ENCODE peak calls at places on chromosome 13, in six cellular contexts. One of them, this sample, is unnamed.

GRCh38 chr13:73433893-73434292 is 375.1 kb downstream of the KLF5 start:
- ATAC-seq in T-helper 17 cell: no peak
- ATAC-seq in left cardiac atrium: no peak
- ATAC-seq in activated CD8-positive, alpha-beta T cell treated with anti-CD3 and anti-CD28 coated beads, Interleukin-2, amount 10 ng/mL, durations not matched to agents 7 days and 5 days: no peak
- ATAC-seq in stimulated activated naive CD8-positive, alpha-beta T cell treated with anti-CD3 and anti-CD28 coated beads, Interleukin-15, amount 100 ng/mL, for 72 hours: no peak
- ATAC-seq in A549: no peak
- ATAC-seq in this sample: no peak

GRCh38 chr13:75196112-75196855 is 285.7 kb downstream of the TBC1D4 start:
- ATAC-seq in T-helper 17 cell: no peak
- ATAC-seq in left cardiac atrium: no peak
- ATAC-seq in activated CD8-positive, alpha-beta T cell treated with anti-CD3 and anti-CD28 coated beads, Interleukin-2, amount 10 ng/mL, durations not matched to agents 7 days and 5 days: no peak
- ATAC-seq in stimulated activated naive CD8-positive, alpha-beta T cell treated with anti-CD3 and anti-CD28 coated beads, Interleukin-15, amount 100 ng/mL, for 72 hours: no peak
- ATAC-seq in A549: no peak
- ATAC-seq in this sample: no peak

GRCh38 chr13:93243375-93244063 is 16.9 kb downstream of the GPC6 start:
- ATAC-seq in T-helper 17 cell: no peak
- ATAC-seq in left cardiac atrium: peak; percentile 17
- ATAC-seq in activated CD8-positive, alpha-beta T cell treated with anti-CD3 and anti-CD28 coated beads, Interleukin-2, amount 10 ng/mL, durations not matched to agents 7 days and 5 days: no peak
- ATAC-seq in stimulated activated naive CD8-positive, alpha-beta T cell treated with anti-CD3 and anti-CD28 coated beads, Interleukin-15, amount 100 ng/mL, for 72 hours: no peak
- ATAC-seq in A549: peak; percentile 56
- ATAC-seq in this sample: no peak

GRCh38 chr13:75353786-75354193 is 128.2 kb downstream of the TBC1D4 start:
- ATAC-seq in T-helper 17 cell: no peak
- ATAC-seq in left cardiac atrium: peak; percentile 77
- ATAC-seq in activated CD8-positive, alpha-beta T cell treated with anti-CD3 and anti-CD28 coated beads, Interleukin-2, amount 10 ng/mL, durations not matched to agents 7 days and 5 days: peak; percentile 48
- ATAC-seq in stimulated activated naive CD8-positive, alpha-beta T cell treated with anti-CD3 and anti-CD28 coated beads, Interleukin-15, amount 100 ng/mL, for 72 hours: peak; percentile 52
- ATAC-seq in A549: no peak
- ATAC-seq in this sample: peak; percentile 38

GRCh38 chr13:45303866-45304265 is 37.1 kb downstream of the TPT1 start:
- ATAC-seq in T-helper 17 cell: no peak
- ATAC-seq in left cardiac atrium: no peak
- ATAC-seq in activated CD8-positive, alpha-beta T cell treated with anti-CD3 and anti-CD28 coated beads, Interleukin-2, amount 10 ng/mL, durations not matched to agents 7 days and 5 days: no peak
- ATAC-seq in stimulated activated naive CD8-positive, alpha-beta T cell treated with anti-CD3 and anti-CD28 coated beads, Interleukin-15, amount 100 ng/mL, for 72 hours: no peak
- ATAC-seq in A549: no peak
- ATAC-seq in this sample: no peak

GRCh38 chr13:27341616-27342015 is 71.0 kb downstream of the RASL11A start:
- ATAC-seq in T-helper 17 cell: no peak
- ATAC-seq in left cardiac atrium: peak; percentile 53
- ATAC-seq in activated CD8-positive, alpha-beta T cell treated with anti-CD3 and anti-CD28 coated beads, Interleukin-2, amount 10 ng/mL, durations not matched to agents 7 days and 5 days: no peak
- ATAC-seq in stimulated activated naive CD8-positive, alpha-beta T cell treated with anti-CD3 and anti-CD28 coated beads, Interleukin-15, amount 100 ng/mL, for 72 hours: no peak
- ATAC-seq in A549: peak; percentile 48
- ATAC-seq in this sample: no peak

GRCh38 chr13:47679391-47679790 is 321.7 kb downstream of the SUCLA2 start:
- ATAC-seq in T-helper 17 cell: no peak
- ATAC-seq in left cardiac atrium: no peak
- ATAC-seq in activated CD8-positive, alpha-beta T cell treated with anti-CD3 and anti-CD28 coated beads, Interleukin-2, amount 10 ng/mL, durations not matched to agents 7 days and 5 days: no peak
- ATAC-seq in stimulated activated naive CD8-positive, alpha-beta T cell treated with anti-CD3 and anti-CD28 coated beads, Interleukin-15, amount 100 ng/mL, for 72 hours: no peak
- ATAC-seq in A549: no peak
- ATAC-seq in this sample: no peak

GRCh38 chr13:87677043-87677333 is 5.8 kb downstream of the SLITRK5 start:
- ATAC-seq in T-helper 17 cell: no peak
- ATAC-seq in left cardiac atrium: no peak
- ATAC-seq in activated CD8-positive, alpha-beta T cell treated with anti-CD3 and anti-CD28 coated beads, Interleukin-2, amount 10 ng/mL, durations not matched to agents 7 days and 5 days: no peak
- ATAC-seq in stimulated activated naive CD8-positive, alpha-beta T cell treated with anti-CD3 and anti-CD28 coated beads, Interleukin-15, amount 100 ng/mL, for 72 hours: no peak
- ATAC-seq in A549: no peak
- ATAC-seq in this sample: no peak

GRCh38 chr13:44181938-44182337 is 191.7 kb upstream of the SERP2 start:
- ATAC-seq in T-helper 17 cell: no peak
- ATAC-seq in left cardiac atrium: no peak
- ATAC-seq in activated CD8-positive, alpha-beta T cell treated with anti-CD3 and anti-CD28 coated beads, Interleukin-2, amount 10 ng/mL, durations not matched to agents 7 days and 5 days: no peak
- ATAC-seq in stimulated activated naive CD8-positive, alpha-beta T cell treated with anti-CD3 and anti-CD28 coated beads, Interleukin-15, amount 100 ng/mL, for 72 hours: peak; percentile 49
- ATAC-seq in A549: no peak
- ATAC-seq in this sample: no peak

GRCh38 chr13:26037302-26037701 is 14.5 kb downstream of the SHISA2 start:
- ATAC-seq in T-helper 17 cell: peak; percentile 44
- ATAC-seq in left cardiac atrium: peak; percentile 41
- ATAC-seq in activated CD8-positive, alpha-beta T cell treated with anti-CD3 and anti-CD28 coated beads, Interleukin-2, amount 10 ng/mL, durations not matched to agents 7 days and 5 days: no peak
- ATAC-seq in stimulated activated naive CD8-positive, alpha-beta T cell treated with anti-CD3 and anti-CD28 coated beads, Interleukin-15, amount 100 ng/mL, for 72 hours: peak; percentile 72
- ATAC-seq in A549: peak; percentile 60
- ATAC-seq in this sample: no peak

GRCh38 chr13:65532231-65532630 is 1697.9 kb downstream of the PCDH9 start:
- ATAC-seq in T-helper 17 cell: no peak
- ATAC-seq in left cardiac atrium: no peak
- ATAC-seq in activated CD8-positive, alpha-beta T cell treated with anti-CD3 and anti-CD28 coated beads, Interleukin-2, amount 10 ng/mL, durations not matched to agents 7 days and 5 days: no peak
- ATAC-seq in stimulated activated naive CD8-positive, alpha-beta T cell treated with anti-CD3 and anti-CD28 coated beads, Interleukin-15, amount 100 ng/mL, for 72 hours: no peak
- ATAC-seq in A549: no peak
- ATAC-seq in this sample: no peak

GRCh38 chr13:109135018-109135417 is 505.6 kb downstream of the MYO16 start:
- ATAC-seq in T-helper 17 cell: no peak
- ATAC-seq in left cardiac atrium: no peak
- ATAC-seq in activated CD8-positive, alpha-beta T cell treated with anti-CD3 and anti-CD28 coated beads, Interleukin-2, amount 10 ng/mL, durations not matched to agents 7 days and 5 days: no peak
- ATAC-seq in stimulated activated naive CD8-positive, alpha-beta T cell treated with anti-CD3 and anti-CD28 coated beads, Interleukin-15, amount 100 ng/mL, for 72 hours: peak; percentile 7
- ATAC-seq in A549: peak; percentile 71
- ATAC-seq in this sample: no peak

GRCh38 chr13:110980921-110981320 is 66.1 kb upstream of the ANKRD10 start:
- ATAC-seq in T-helper 17 cell: no peak
- ATAC-seq in left cardiac atrium: no peak
- ATAC-seq in activated CD8-positive, alpha-beta T cell treated with anti-CD3 and anti-CD28 coated beads, Interleukin-2, amount 10 ng/mL, durations not matched to agents 7 days and 5 days: no peak
- ATAC-seq in stimulated activated naive CD8-positive, alpha-beta T cell treated with anti-CD3 and anti-CD28 coated beads, Interleukin-15, amount 100 ng/mL, for 72 hours: no peak
- ATAC-seq in A549: no peak
- ATAC-seq in this sample: no peak

GRCh38 chr13:48579167-48579918 is 46.5 kb upstream of the RCBTB2 start:
- ATAC-seq in T-helper 17 cell: peak; percentile 46
- ATAC-seq in left cardiac atrium: peak; percentile 56
- ATAC-seq in activated CD8-positive, alpha-beta T cell treated with anti-CD3 and anti-CD28 coated beads, Interleukin-2, amount 10 ng/mL, durations not matched to agents 7 days and 5 days: no peak
- ATAC-seq in stimulated activated naive CD8-positive, alpha-beta T cell treated with anti-CD3 and anti-CD28 coated beads, Interleukin-15, amount 100 ng/mL, for 72 hours: no peak
- ATAC-seq in A549: no peak
- ATAC-seq in this sample: peak; percentile 95

GRCh38 chr13:37288057-37288720 is 182.7 kb upstream of the CSNK1A1L start:
- ATAC-seq in T-helper 17 cell: no peak
- ATAC-seq in left cardiac atrium: peak; percentile 70
- ATAC-seq in activated CD8-positive, alpha-beta T cell treated with anti-CD3 and anti-CD28 coated beads, Interleukin-2, amount 10 ng/mL, durations not matched to agents 7 days and 5 days: no peak
- ATAC-seq in stimulated activated naive CD8-positive, alpha-beta T cell treated with anti-CD3 and anti-CD28 coated beads, Interleukin-15, amount 100 ng/mL, for 72 hours: no peak
- ATAC-seq in A549: no peak
- ATAC-seq in this sample: no peak

GRCh38 chr13:30610311-30610710 is 7.4 kb upstream of the USPL1 start:
- ATAC-seq in T-helper 17 cell: no peak
- ATAC-seq in left cardiac atrium: no peak
- ATAC-seq in activated CD8-positive, alpha-beta T cell treated with anti-CD3 and anti-CD28 coated beads, Interleukin-2, amount 10 ng/mL, durations not matched to agents 7 days and 5 days: no peak
- ATAC-seq in stimulated activated naive CD8-positive, alpha-beta T cell treated with anti-CD3 and anti-CD28 coated beads, Interleukin-15, amount 100 ng/mL, for 72 hours: no peak
- ATAC-seq in A549: no peak
- ATAC-seq in this sample: no peak

GRCh38 chr13:108470921-108471320 is 158.5 kb upstream of the MYO16 start:
- ATAC-seq in T-helper 17 cell: no peak
- ATAC-seq in left cardiac atrium: no peak
- ATAC-seq in activated CD8-positive, alpha-beta T cell treated with anti-CD3 and anti-CD28 coated beads, Interleukin-2, amount 10 ng/mL, durations not matched to agents 7 days and 5 days: no peak
- ATAC-seq in stimulated activated naive CD8-positive, alpha-beta T cell treated with anti-CD3 and anti-CD28 coated beads, Interleukin-15, amount 100 ng/mL, for 72 hours: no peak
- ATAC-seq in A549: no peak
- ATAC-seq in this sample: no peak

GRCh38 chr13:102317593-102317992 is 84.3 kb downstream of the FGF14 start:
- ATAC-seq in T-helper 17 cell: no peak
- ATAC-seq in left cardiac atrium: peak; percentile 98
- ATAC-seq in activated CD8-positive, alpha-beta T cell treated with anti-CD3 and anti-CD28 coated beads, Interleukin-2, amount 10 ng/mL, durations not matched to agents 7 days and 5 days: no peak
- ATAC-seq in stimulated activated naive CD8-positive, alpha-beta T cell treated with anti-CD3 and anti-CD28 coated beads, Interleukin-15, amount 100 ng/mL, for 72 hours: no peak
- ATAC-seq in A549: no peak
- ATAC-seq in this sample: no peak

GRCh38 chr13:84455143-84455905 is 573.0 kb upstream of the SLITRK1 start:
- ATAC-seq in T-helper 17 cell: no peak
- ATAC-seq in left cardiac atrium: no peak
- ATAC-seq in activated CD8-positive, alpha-beta T cell treated with anti-CD3 and anti-CD28 coated beads, Interleukin-2, amount 10 ng/mL, durations not matched to agents 7 days and 5 days: no peak
- ATAC-seq in stimulated activated naive CD8-positive, alpha-beta T cell treated with anti-CD3 and anti-CD28 coated beads, Interleukin-15, amount 100 ng/mL, for 72 hours: no peak
- ATAC-seq in A549: no peak
- ATAC-seq in this sample: no peak

GRCh38 chr13:24670174-24670573 is 10.0 kb upstream of the ATP12A start:
- ATAC-seq in T-helper 17 cell: no peak
- ATAC-seq in left cardiac atrium: no peak
- ATAC-seq in activated CD8-positive, alpha-beta T cell treated with anti-CD3 and anti-CD28 coated beads, Interleukin-2, amount 10 ng/mL, durations not matched to agents 7 days and 5 days: no peak
- ATAC-seq in stimulated activated naive CD8-positive, alpha-beta T cell treated with anti-CD3 and anti-CD28 coated beads, Interleukin-15, amount 100 ng/mL, for 72 hours: no peak
- ATAC-seq in A549: no peak
- ATAC-seq in this sample: no peak

GRCh38 chr13:59829690-59830089 is 334.0 kb downstream of the DIAPH3 start:
- ATAC-seq in T-helper 17 cell: no peak
- ATAC-seq in left cardiac atrium: no peak
- ATAC-seq in activated CD8-positive, alpha-beta T cell treated with anti-CD3 and anti-CD28 coated beads, Interleukin-2, amount 10 ng/mL, durations not matched to agents 7 days and 5 days: no peak
- ATAC-seq in stimulated activated naive CD8-positive, alpha-beta T cell treated with anti-CD3 and anti-CD28 coated beads, Interleukin-15, amount 100 ng/mL, for 72 hours: no peak
- ATAC-seq in A549: no peak
- ATAC-seq in this sample: no peak

GRCh38 chr13:39688699-39689405 is 33.4 kb downstream of the COG6 start:
- ATAC-seq in T-helper 17 cell: no peak
- ATAC-seq in left cardiac atrium: peak; percentile 41
- ATAC-seq in activated CD8-positive, alpha-beta T cell treated with anti-CD3 and anti-CD28 coated beads, Interleukin-2, amount 10 ng/mL, durations not matched to agents 7 days and 5 days: peak; percentile 84
- ATAC-seq in stimulated activated naive CD8-positive, alpha-beta T cell treated with anti-CD3 and anti-CD28 coated beads, Interleukin-15, amount 100 ng/mL, for 72 hours: peak; percentile 99
- ATAC-seq in A549: no peak
- ATAC-seq in this sample: peak; percentile 67

This sample was measured in stimulated activated memory B cell treated with anti-CD40 and anti-IgM and Interleukin-4, amounts not matched to agents 10 μg/mL and 1 μg/mL and 100 μg/mL, for 72 hours.